ENCODE peak calls at places on chromosomes 3 and 15, in four cellular contexts. X is K562, E is endothelial cell of umbilical vein, R is neuronal stem cell. C is an unnamed sample. For H3K9me3, the result is how much of the 10 kb centered on the place peaks cover.

GRCh38 chr15:20349774-20350498 is 191.7 kb downstream of the GOLGA6L6 start:
- DNase-seq in R (no peak), E (no peak), X (no peak), C (no peak)

GRCh38 chr3:160027541-160028195 is 39.0 kb downstream of the IL12A start:
- DNase-seq in R (no peak), E (peak), X (no peak), C (no peak)

GRCh38 chr3:67461667-67462142 is 192.7 kb downstream of the SUCLG2 start:
- DNase-seq in E (peak), X (no peak), R (no peak), C (no peak)

GRCh38 chr3:195817578-195818135 is 5.9 kb upstream of the MUC4 start:
- DNase-seq in E (no peak), X (no peak), R (no peak), C (no peak)

GRCh38 chr3:146881366-146881765 is 276.2 kb upstream of the PLSCR5 start:
- DNase-seq in E (no peak), X (no peak), R (no peak), C (no peak)

GRCh38 chr15:81189583-81190283 is 6.9 kb upstream of the IL16 start:
- DNase-seq in X (no peak), R (no peak), E (no peak), C (no peak)

GRCh38 chr3:129592362-129593150 is 13.9 kb downstream of the PLXND1 start:
- DNase-seq in R (no peak), E (peak), X (no peak), C (no peak)

GRCh38 chr15:43974852-43975251 is 148.1 kb downstream of the WDR76 start:
- DNase-seq in X (no peak), E (no peak), R (peak), C (no peak)

GRCh38 chr3:10447110-10447509 is 58.3 kb downstream of the ATP2B2 start:
- DNase-seq in E (no peak), X (no peak), R (no peak), C (no peak)

GRCh38 chr3:99419111-99419510 is 219.3 kb upstream of the COL8A1 start:
- DNase-seq in E (peak), R (no peak), X (no peak), C (no peak)

GRCh38 chr3:52429779-52430415 is 15.0 kb downstream of the SEMA3G start:
- DNase-seq in X (no peak), R (no peak), E (peak), C (no peak)

GRCh38 chr15:90813796-90814192 is 54.6 kb upstream of the FURIN start:
- DNase-seq in X (no peak), E (no peak), R (no peak), C (no peak)

GRCh38 chr3:81307221-81307620 is 454.2 kb downstream of the GBE1 start:
- DNase-seq in R (no peak), E (no peak), X (no peak), C (no peak)

GRCh38 chr15:101489236-101489632 is 273 bp downstream of the PCSK6 start:
- DNase-seq in E (no peak), R (no peak), X (peak), C (no peak)

GRCh38 chr3:124351430-124352142 is 359.7 kb upstream of the ROPN1 start:
- DNase-seq in E (peak), X (peak), R (peak), C (peak)

GRCh38 chr15:29988689-29989088 is 94.1 kb upstream of the GOLGA8J start:
- DNase-seq in E (peak), X (no peak), R (no peak), C (no peak)

GRCh38 chr3:151992326-151993041 is 119.0 kb downstream of the SUCNR1 start:
- DNase-seq in E (no peak), X (no peak), R (no peak), C (no peak)

GRCh38 chr15:90902656-90902995 is 476 bp upstream of the MAN2A2 start:
- DNase-seq in R (peak), E (no peak), X (peak), C (no peak)

GRCh38 chr15:52800852-52801747 is 11.0 kb upstream of the ONECUT1 start:
- DNase-seq in X (no peak), E (no peak), R (no peak), C (no peak)

GRCh38 chr3:25442486-25442885 is 14.4 kb downstream of the RARB start:
- DNase-seq in X (no peak), R (no peak), E (no peak), C (no peak)

GRCh38 chr3:141929341-141929995 is 53.0 kb downstream of the ATP1B3 start:
- DNase-seq in R (no peak), E (no peak), X (no peak), C (no peak)

GRCh38 chr3:127757979-127758378 is 64.3 kb downstream of the MGLL start:
- DNase-seq in X (no peak), R (no peak), E (no peak), C (no peak)

GRCh38 chr3:107897471-107898180 is 193.2 kb downstream of the CD47 start:
- DNase-seq in X (no peak), E (no peak), R (no peak), C (no peak)

GRCh38 chr3:170117134-170117533 is 64.4 kb downstream of the PHC3 start:
- DNase-seq in E (peak), X (peak), R (no peak), C (no peak)

GRCh38 chr3:46655271-46655670 is 38.2 kb downstream of the ALS2CL start:
- DNase-seq in E (no peak), R (no peak), X (no peak), C (no peak)

GRCh38 chr15:60932051-60932915 is 296.8 kb downstream of the RORA start:
- DNase-seq in E (no peak), X (no peak), R (no peak), C (peak)

GRCh38 chr15:41675337-41675736 is 15.1 kb downstream of the MGA start:
- DNase-seq in R (no peak), E (no peak), X (no peak), C (no peak)

GRCh38 chr3:42685891-42686820 is 819 bp downstream of the KLHL40 start:
- DNase-seq in X (no peak), E (no peak), R (no peak), C (no peak)

GRCh38 chr15:70063992-70064379 is 33.7 kb downstream of the TLE3 start:
- DNase-seq in R (no peak), E (no peak), X (no peak), C (no peak)

GRCh38 chr15:38267416-38268022 is 14.9 kb downstream of the SPRED1 start:
- DNase-seq in E (no peak), R (no peak), X (no peak), C (no peak)

GRCh38 chr15:95142441-95142840 is 911.1 kb downstream of the MCTP2 start:
- DNase-seq in X (no peak), E (no peak), R (no peak), C (no peak)
- H3K9me3 ChIP-seq in X (under half), E (under half), R (under half), C (under half)

GRCh38 chr3:156750874-156751245 is 75.3 kb upstream of the LEKR1 start:
- DNase-seq in X (no peak), E (no peak), R (no peak), C (no peak)
- H2AFZ ChIP-seq in X (peak), E (peak), R (peak), C (peak)

GRCh38 chr3:58874795-58875194 is 175.0 kb downstream of the CFAP20DC start:
- DNase-seq in R (no peak), E (no peak), X (no peak), C (peak)
- H3K27ac ChIP-seq in R (no peak), E (peak), X (no peak), C (peak)

DNA sequence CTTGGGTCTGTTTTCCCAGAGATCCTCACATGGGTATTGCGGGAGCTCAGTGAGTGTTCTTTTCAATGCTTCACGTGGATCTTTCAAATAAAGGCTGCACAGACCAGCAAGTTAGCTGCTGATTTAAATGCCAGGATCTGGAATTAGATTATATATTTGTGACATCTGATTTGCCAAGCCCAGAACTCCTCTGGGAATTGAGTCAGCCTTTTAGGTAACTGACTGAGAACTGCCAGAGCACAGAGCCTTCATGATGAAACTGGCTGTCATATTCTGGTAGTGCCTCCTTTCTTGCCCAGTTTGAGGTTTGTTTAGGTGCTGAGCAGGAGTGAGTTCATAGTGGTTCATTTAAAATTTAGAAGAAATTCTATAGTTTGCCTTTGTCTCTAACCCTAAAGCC is 14.8 kb downstream of the EDEM1 start:
- DNase-seq in E (no peak), X (no peak), R (no peak), C (no peak)
- H3K9me3 ChIP-seq in E (under half), X (under half), R (under half), C (under half)

GRCh38 chr3:64368163-64369025 is 143.1 kb upstream of the PRICKLE2 start:
- DNase-seq in R (no peak), X (no peak), E (no peak), C (no peak)
- H2AFZ ChIP-seq in R (no peak), X (no peak), E (no peak), C (no peak)

GRCh38 chr3:161070980-161071663 is 34.0 kb downstream of the B3GALNT1 start:
- DNase-seq in X (no peak), E (peak), R (no peak), C (no peak)
- H3K27ac ChIP-seq in X (no peak), E (peak), R (no peak), C (no peak)

GRCh38 chr3:44501971-44502370 is 24.5 kb upstream of the ZNF445 start:
- DNase-seq in X (no peak), R (no peak), E (no peak), C (no peak)

GRCh38 chr3:44495636-44496415 is 18.4 kb upstream of the ZNF445 start:
- DNase-seq in R (no peak), X (no peak), E (no peak), C (no peak)

GRCh38 chr3:44504566-44504965 is 27.1 kb upstream of the ZNF445 start:
- DNase-seq in R (no peak), X (no peak), E (no peak), C (no peak)

GRCh38 chr3:44499149-44499898 is 21.9 kb upstream of the ZNF445 start:
- DNase-seq in X (no peak), R (no peak), E (no peak), C (no peak)
- H3K9me3 ChIP-seq in X (under half), R (under half), E (under half), C (under half)

DNA sequence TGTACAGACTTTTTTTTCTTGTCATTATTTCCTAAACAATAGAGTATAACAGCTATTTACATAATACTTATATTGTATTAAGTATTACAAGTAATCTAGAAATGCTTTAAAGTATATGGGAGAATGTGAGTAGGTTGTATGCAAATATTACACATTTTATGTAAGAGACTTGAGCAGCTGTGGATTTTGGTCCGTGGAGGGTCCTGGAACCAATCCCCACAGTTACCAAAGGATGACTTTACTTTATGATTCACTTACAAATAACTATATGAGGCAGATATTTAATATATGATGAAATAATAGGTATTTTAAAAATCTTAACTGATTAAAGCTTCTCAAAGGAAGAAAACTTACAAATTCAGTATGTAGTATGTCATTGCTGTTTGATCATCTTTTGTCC is 56.3 kb downstream of the PPP2R3A start:
- DNase-seq in E (no peak), X (no peak), R (no peak), C (no peak)
- H2AFZ ChIP-seq in E (no peak), X (no peak), R (no peak), C (no peak)